ENCODE peak calls at places on chromosomes 16 and 17, in five cellular contexts. One of them, this sample, is unnamed. For H3K4me1, the result is how much of the 10 kb centered on the place peaks cover.

GRCh38 chr17:20028436-20028835 is 19.3 kb downstream of the SPECC1 start:
- DNase-seq in aorta: no peak
- DNase-seq in pancreas: no peak
- DNase-seq in fibroblast of lung: no peak
- DNase-seq in A673: no peak
- DNase-seq in this sample: no peak

GRCh38 chr17:75518201-75518600 is 1.9 kb downstream of the TSEN54 start:
- DNase-seq in fibroblast of lung: no peak
- DNase-seq in A673: no peak
- DNase-seq in pancreas: no peak
- DNase-seq in aorta: no peak
- DNase-seq in this sample: peak

GRCh38 chr17:65236321-65236720 is 99.2 kb downstream of the RGS9 start:
- DNase-seq in aorta: no peak
- DNase-seq in pancreas: no peak
- DNase-seq in fibroblast of lung: no peak
- DNase-seq in A673: no peak
- DNase-seq in this sample: no peak

GRCh38 chr17:33967608-33968349 is 287.3 kb upstream of the CCL2 start:
- DNase-seq in aorta: no peak
- DNase-seq in A673: no peak
- DNase-seq in pancreas: no peak
- DNase-seq in fibroblast of lung: no peak
- DNase-seq in this sample: no peak

GRCh38 chr17:80476877-80477646 is 655 bp upstream of the NPTX1 start:
- DNase-seq in A673: no peak
- DNase-seq in pancreas: no peak
- DNase-seq in aorta: no peak
- DNase-seq in fibroblast of lung: no peak
- DNase-seq in this sample: no peak

GRCh38 chr17:74008196-74008595 is 195.3 kb upstream of the RPL38 start:
- DNase-seq in aorta: no peak
- DNase-seq in pancreas: no peak
- DNase-seq in A673: peak
- DNase-seq in fibroblast of lung: no peak
- DNase-seq in this sample: no peak

GRCh38 chr16:3144331-3144881 is 9.6 kb downstream of the ZNF213 start:
- DNase-seq in fibroblast of lung: no peak
- DNase-seq in pancreas: no peak
- DNase-seq in aorta: no peak
- DNase-seq in A673: no peak
- DNase-seq in this sample: no peak

GRCh38 chr16:16791051-16791450 is 412.1 kb downstream of the NPIPA7 start:
- DNase-seq in aorta: no peak
- DNase-seq in pancreas: no peak
- DNase-seq in fibroblast of lung: no peak
- DNase-seq in A673: no peak
- DNase-seq in this sample: no peak

GRCh38 chr16:75024591-75024990 is 25.8 kb downstream of the ZNRF1 start:
- DNase-seq in aorta: no peak
- DNase-seq in pancreas: no peak
- DNase-seq in A673: no peak
- DNase-seq in fibroblast of lung: no peak
- DNase-seq in this sample: no peak

GRCh38 chr16:14056970-14057369 is 14.1 kb upstream of the MRTFB start:
- DNase-seq in aorta: no peak
- DNase-seq in pancreas: no peak
- DNase-seq in A673: peak
- DNase-seq in fibroblast of lung: peak
- DNase-seq in this sample: no peak

GRCh38 chr16:13101828-13102227 is 200.4 kb downstream of the SHISA9 start:
- DNase-seq in pancreas: no peak
- DNase-seq in fibroblast of lung: no peak
- DNase-seq in A673: no peak
- DNase-seq in aorta: no peak
- DNase-seq in this sample: no peak

GRCh38 chr16:50683689-50684374 is 2.7 kb upstream of the SNX20 start:
- DNase-seq in A673: no peak
- DNase-seq in fibroblast of lung: no peak
- DNase-seq in pancreas: no peak
- DNase-seq in aorta: peak
- DNase-seq in this sample: peak

GRCh38 chr16:19680972-19681371 is 37.1 kb downstream of the KNOP1 start:
- DNase-seq in fibroblast of lung: no peak
- DNase-seq in aorta: no peak
- DNase-seq in pancreas: no peak
- DNase-seq in A673: no peak
- DNase-seq in this sample: no peak

GRCh38 chr16:69417537-69418199 is 6.8 kb upstream of the CYB5B start:
- DNase-seq in A673: no peak
- DNase-seq in pancreas: no peak
- DNase-seq in aorta: no peak
- DNase-seq in fibroblast of lung: peak
- DNase-seq in this sample: no peak

GRCh38 chr17:50993544-50993943 is 127.1 kb downstream of the SPAG9 start:
- DNase-seq in pancreas: no peak
- DNase-seq in aorta: no peak
- DNase-seq in fibroblast of lung: no peak
- DNase-seq in A673: no peak
- DNase-seq in this sample: no peak

GRCh38 chr17:82599674-82600661 is 48.3 kb downstream of the WDR45B start:
- DNase-seq in pancreas: no peak
- DNase-seq in fibroblast of lung: no peak
- DNase-seq in aorta: peak
- DNase-seq in A673: no peak
- DNase-seq in this sample: no peak

GRCh38 chr17:2418572-2418971 is 17.7 kb upstream of the MNT start:
- DNase-seq in A673: no peak
- DNase-seq in fibroblast of lung: no peak
- DNase-seq in aorta: no peak
- DNase-seq in pancreas: peak
- DNase-seq in this sample: no peak

DNA sequence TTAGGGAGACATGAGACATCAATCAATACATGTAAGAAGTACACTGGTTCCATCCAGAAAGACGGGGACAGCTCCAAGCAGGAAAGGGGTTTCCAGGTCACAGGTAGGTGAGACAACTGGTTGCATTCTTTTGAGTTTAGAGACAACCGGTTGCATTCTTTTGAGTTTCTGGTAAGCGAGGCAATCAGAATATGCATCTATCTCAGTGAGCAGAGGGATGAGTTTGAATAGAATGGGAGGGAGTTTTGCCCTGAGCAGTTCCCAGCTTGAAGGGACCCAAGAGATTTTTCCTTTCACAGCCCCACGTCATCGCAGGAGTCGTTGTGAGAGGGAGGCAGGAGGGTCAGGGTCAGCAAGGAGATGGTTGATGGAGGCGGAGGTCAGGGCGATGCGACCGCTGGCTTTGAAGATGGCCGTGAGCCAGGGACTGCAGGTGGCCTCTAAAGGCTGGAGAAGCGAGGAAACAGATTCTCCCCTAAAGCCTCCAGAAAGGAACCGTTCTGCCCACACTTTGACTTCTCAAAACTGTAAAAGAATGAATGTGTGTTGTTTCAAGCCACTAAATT is 36.5 kb downstream of the IRF8 start:
- DNase-seq in pancreas: no peak
- DNase-seq in aorta: no peak
- DNase-seq in A673: no peak
- DNase-seq in fibroblast of lung: no peak
- DNase-seq in this sample: no peak
- H3K4me1 ChIP-seq in pancreas: under half
- H3K4me1 ChIP-seq in aorta: under half
- H3K4me1 ChIP-seq in A673: under half
- H3K4me1 ChIP-seq in fibroblast of lung: under half
- H3K4me1 ChIP-seq in this sample: under half

GRCh38 chr17:62692721-62693431 is 65.4 kb downstream of the MRC2 start:
- DNase-seq in A673: peak
- DNase-seq in pancreas: no peak
- DNase-seq in aorta: no peak
- DNase-seq in fibroblast of lung: peak
- DNase-seq in this sample: no peak
- H3K27ac ChIP-seq in A673: no peak
- H3K27ac ChIP-seq in pancreas: no peak
- H3K27ac ChIP-seq in aorta: no peak
- H3K27ac ChIP-seq in fibroblast of lung: no peak
- H3K27ac ChIP-seq in this sample: no peak

DNA sequence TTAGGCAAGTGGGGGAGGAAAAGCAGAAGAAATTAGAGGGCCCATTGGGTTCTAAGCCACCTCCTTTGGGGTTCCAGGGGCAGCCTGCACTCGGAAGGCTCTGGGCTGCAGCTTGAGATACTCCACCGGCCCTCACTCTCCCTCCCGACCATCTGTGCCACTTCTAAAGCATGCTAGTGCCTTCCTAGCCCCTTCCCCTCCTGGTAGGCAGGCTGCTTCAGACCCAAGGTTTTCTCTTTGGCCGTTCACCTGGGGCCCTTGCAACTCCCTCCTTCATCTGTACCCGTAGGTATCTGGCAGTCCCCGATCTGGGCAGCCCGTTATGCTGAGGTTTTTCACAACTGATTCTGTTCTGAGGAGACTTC is 98.5 kb downstream of the RAB11FIP4 start:
- DNase-seq in A673: no peak
- DNase-seq in fibroblast of lung: no peak
- DNase-seq in pancreas: no peak
- DNase-seq in aorta: no peak
- DNase-seq in this sample: no peak
- H3K4me1 ChIP-seq in A673: under half
- H3K4me1 ChIP-seq in fibroblast of lung: under half
- H3K4me1 ChIP-seq in pancreas: half or more
- H3K4me1 ChIP-seq in aorta: under half
- H3K4me1 ChIP-seq in this sample: half or more

GRCh38 chr16:66920924-66921680 is 2.4 kb upstream of the CDH16 start:
- DNase-seq in pancreas: no peak
- DNase-seq in aorta: no peak
- DNase-seq in fibroblast of lung: no peak
- DNase-seq in A673: no peak
- DNase-seq in this sample: no peak
- H3K27ac ChIP-seq in pancreas: no peak
- H3K27ac ChIP-seq in aorta: no peak
- H3K27ac ChIP-seq in fibroblast of lung: no peak
- H3K27ac ChIP-seq in A673: no peak
- H3K27ac ChIP-seq in this sample: no peak

GRCh38 chr17:76530489-76530814 is 7.1 kb downstream of the CYGB start:
- DNase-seq in fibroblast of lung: peak
- DNase-seq in A673: no peak
- DNase-seq in aorta: no peak
- DNase-seq in pancreas: no peak
- DNase-seq in this sample: no peak
- H3K4me1 ChIP-seq in fibroblast of lung: under half
- H3K4me1 ChIP-seq in A673: under half
- H3K4me1 ChIP-seq in aorta: under half
- H3K4me1 ChIP-seq in pancreas: under half
- H3K4me1 ChIP-seq in this sample: under half

GRCh38 chr16:73054131-73054496 is 6.2 kb upstream of the ZFHX3 start:
- DNase-seq in pancreas: no peak
- DNase-seq in A673: no peak
- DNase-seq in fibroblast of lung: no peak
- DNase-seq in aorta: no peak
- DNase-seq in this sample: no peak
- H3K27ac ChIP-seq in pancreas: peak
- H3K27ac ChIP-seq in A673: peak
- H3K27ac ChIP-seq in fibroblast of lung: peak
- H3K27ac ChIP-seq in aorta: peak
- H3K27ac ChIP-seq in this sample: no peak

GRCh38 chr17:3965123-3965800 is 1.0 kb upstream of the ATP2A3 start:
- DNase-seq in A673: peak
- DNase-seq in fibroblast of lung: peak
- DNase-seq in aorta: peak
- DNase-seq in pancreas: peak
- DNase-seq in this sample: peak
- H3K4me1 ChIP-seq in A673: under half
- H3K4me1 ChIP-seq in fibroblast of lung: under half
- H3K4me1 ChIP-seq in aorta: under half
- H3K4me1 ChIP-seq in pancreas: under half
- H3K4me1 ChIP-seq in this sample: under half

GRCh38 chr17:616407-616806 is 98.2 kb downstream of the VPS53 start:
- DNase-seq in pancreas: no peak
- DNase-seq in aorta: no peak
- DNase-seq in fibroblast of lung: no peak
- DNase-seq in A673: no peak
- DNase-seq in this sample: no peak
- H3K27ac ChIP-seq in pancreas: peak
- H3K27ac ChIP-seq in aorta: no peak
- H3K27ac ChIP-seq in fibroblast of lung: no peak
- H3K27ac ChIP-seq in A673: no peak
- H3K27ac ChIP-seq in this sample: no peak

GRCh38 chr17:78423961-78424747 is 45.7 kb downstream of the PGS1 start:
- DNase-seq in pancreas: no peak
- DNase-seq in aorta: no peak
- DNase-seq in A673: peak
- DNase-seq in fibroblast of lung: no peak
- DNase-seq in this sample: no peak
- H3K4me1 ChIP-seq in pancreas: under half
- H3K4me1 ChIP-seq in aorta: under half
- H3K4me1 ChIP-seq in A673: under half
- H3K4me1 ChIP-seq in fibroblast of lung: under half
- H3K4me1 ChIP-seq in this sample: under half

This sample was measured in CD8-positive, alpha-beta memory T cell.